ENCODE peak calls at places on chromosomes 2 and 18, in seven cellular contexts. One of them, this sample, is unnamed.

GRCh38 chr18:9280854-9281253 is 53.7 kb upstream of the TWSG1 start:
- DNase-seq in ascending aorta: no peak
- DNase-seq in AG09309: no peak
- DNase-seq in tibial nerve: no peak
- DNase-seq in brain microvascular endothelial cell: no peak
- DNase-seq in heart right ventricle: no peak
- DNase-seq in naive thymus-derived CD4-positive, alpha-beta T cell: no peak
- DNase-seq in this sample: no peak

GRCh38 chr2:203451686-203452085 is 83.4 kb downstream of the RAPH1 start:
- DNase-seq in ascending aorta: no peak
- DNase-seq in AG09309: no peak
- DNase-seq in tibial nerve: no peak
- DNase-seq in brain microvascular endothelial cell: no peak
- DNase-seq in heart right ventricle: no peak
- DNase-seq in naive thymus-derived CD4-positive, alpha-beta T cell: no peak
- DNase-seq in this sample: no peak

GRCh38 chr2:8197101-8197500 is 484.8 kb upstream of the ID2 start:
- DNase-seq in ascending aorta: no peak
- DNase-seq in AG09309: peak
- DNase-seq in tibial nerve: no peak
- DNase-seq in brain microvascular endothelial cell: peak
- DNase-seq in heart right ventricle: no peak
- DNase-seq in naive thymus-derived CD4-positive, alpha-beta T cell: no peak
- DNase-seq in this sample: peak

GRCh38 chr2:75788925-75789324 is 78.2 kb upstream of the GCFC2 start:
- DNase-seq in ascending aorta: no peak
- DNase-seq in AG09309: no peak
- DNase-seq in tibial nerve: no peak
- DNase-seq in brain microvascular endothelial cell: peak
- DNase-seq in heart right ventricle: no peak
- DNase-seq in naive thymus-derived CD4-positive, alpha-beta T cell: no peak
- DNase-seq in this sample: no peak

GRCh38 chr2:46056541-46056940 is 240.7 kb upstream of the EPAS1 start:
- DNase-seq in ascending aorta: no peak
- DNase-seq in AG09309: no peak
- DNase-seq in tibial nerve: no peak
- DNase-seq in brain microvascular endothelial cell: no peak
- DNase-seq in heart right ventricle: no peak
- DNase-seq in naive thymus-derived CD4-positive, alpha-beta T cell: no peak
- DNase-seq in this sample: no peak

GRCh38 chr2:128169497-128169896 is 78.5 kb downstream of the UGGT1 start:
- DNase-seq in ascending aorta: no peak
- DNase-seq in AG09309: no peak
- DNase-seq in tibial nerve: no peak
- DNase-seq in brain microvascular endothelial cell: no peak
- DNase-seq in heart right ventricle: no peak
- DNase-seq in naive thymus-derived CD4-positive, alpha-beta T cell: no peak
- DNase-seq in this sample: no peak

GRCh38 chr18:79068299-79068945 is 772 bp upstream of the ATP9B start:
- DNase-seq in ascending aorta: no peak
- DNase-seq in AG09309: no peak
- DNase-seq in tibial nerve: peak
- DNase-seq in brain microvascular endothelial cell: peak
- DNase-seq in heart right ventricle: no peak
- DNase-seq in naive thymus-derived CD4-positive, alpha-beta T cell: no peak
- DNase-seq in this sample: no peak

GRCh38 chr18:13070460-13070859 is 79.3 kb downstream of the CEP192 start:
- DNase-seq in ascending aorta: no peak
- DNase-seq in AG09309: no peak
- DNase-seq in tibial nerve: no peak
- DNase-seq in brain microvascular endothelial cell: no peak
- DNase-seq in heart right ventricle: no peak
- DNase-seq in naive thymus-derived CD4-positive, alpha-beta T cell: no peak
- DNase-seq in this sample: peak

GRCh38 chr18:59833785-59834184 is 66.0 kb upstream of the PMAIP1 start:
- DNase-seq in ascending aorta: no peak
- DNase-seq in AG09309: no peak
- DNase-seq in tibial nerve: no peak
- DNase-seq in brain microvascular endothelial cell: no peak
- DNase-seq in heart right ventricle: no peak
- DNase-seq in naive thymus-derived CD4-positive, alpha-beta T cell: no peak
- DNase-seq in this sample: no peak

GRCh38 chr2:166148811-166149400 is 21.1 kb upstream of the SCN1A start:
- DNase-seq in ascending aorta: no peak
- DNase-seq in AG09309: no peak
- DNase-seq in tibial nerve: no peak
- DNase-seq in brain microvascular endothelial cell: no peak
- DNase-seq in heart right ventricle: no peak
- DNase-seq in naive thymus-derived CD4-positive, alpha-beta T cell: no peak
- DNase-seq in this sample: no peak

GRCh38 chr18:3305354-3305762 is 43.4 kb downstream of the MYL12B start:
- DNase-seq in ascending aorta: no peak
- DNase-seq in AG09309: peak
- DNase-seq in tibial nerve: no peak
- DNase-seq in brain microvascular endothelial cell: peak
- DNase-seq in heart right ventricle: no peak
- DNase-seq in naive thymus-derived CD4-positive, alpha-beta T cell: no peak
- DNase-seq in this sample: peak

GRCh38 chr18:40371673-40372072 is 1583.4 kb upstream of the PIK3C3 start:
- DNase-seq in ascending aorta: no peak
- DNase-seq in AG09309: no peak
- DNase-seq in tibial nerve: no peak
- DNase-seq in brain microvascular endothelial cell: no peak
- DNase-seq in heart right ventricle: no peak
- DNase-seq in naive thymus-derived CD4-positive, alpha-beta T cell: no peak
- DNase-seq in this sample: peak

GRCh38 chr18:61870151-61870550 is 22.7 kb downstream of the RNF152 start:
- DNase-seq in ascending aorta: no peak
- DNase-seq in AG09309: peak
- DNase-seq in tibial nerve: no peak
- DNase-seq in brain microvascular endothelial cell: peak
- DNase-seq in heart right ventricle: no peak
- DNase-seq in naive thymus-derived CD4-positive, alpha-beta T cell: no peak
- DNase-seq in this sample: peak

GRCh38 chr2:40103163-40103562 is 324.1 kb upstream of the THUMPD2 start:
- DNase-seq in ascending aorta: no peak
- DNase-seq in AG09309: no peak
- DNase-seq in tibial nerve: no peak
- DNase-seq in brain microvascular endothelial cell: no peak
- DNase-seq in heart right ventricle: no peak
- DNase-seq in naive thymus-derived CD4-positive, alpha-beta T cell: no peak
- DNase-seq in this sample: no peak

GRCh38 chr2:113251118-113251517 is 27.6 kb downstream of the PAX8 start:
- DNase-seq in ascending aorta: no peak
- DNase-seq in AG09309: no peak
- DNase-seq in tibial nerve: no peak
- DNase-seq in brain microvascular endothelial cell: no peak
- DNase-seq in heart right ventricle: no peak
- DNase-seq in naive thymus-derived CD4-positive, alpha-beta T cell: peak
- DNase-seq in this sample: no peak

GRCh38 chr2:71864085-71864484 is 283.6 kb downstream of the CYP26B1 start:
- DNase-seq in ascending aorta: no peak
- DNase-seq in AG09309: no peak
- DNase-seq in tibial nerve: no peak
- DNase-seq in brain microvascular endothelial cell: no peak
- DNase-seq in heart right ventricle: no peak
- DNase-seq in naive thymus-derived CD4-positive, alpha-beta T cell: no peak
- DNase-seq in this sample: no peak

GRCh38 chr18:30999186-30999585 is 43.4 kb downstream of the DSC3 start:
- DNase-seq in ascending aorta: no peak
- DNase-seq in AG09309: no peak
- DNase-seq in tibial nerve: no peak
- DNase-seq in brain microvascular endothelial cell: no peak
- DNase-seq in heart right ventricle: no peak
- DNase-seq in naive thymus-derived CD4-positive, alpha-beta T cell: no peak
- DNase-seq in this sample: no peak

DNA sequence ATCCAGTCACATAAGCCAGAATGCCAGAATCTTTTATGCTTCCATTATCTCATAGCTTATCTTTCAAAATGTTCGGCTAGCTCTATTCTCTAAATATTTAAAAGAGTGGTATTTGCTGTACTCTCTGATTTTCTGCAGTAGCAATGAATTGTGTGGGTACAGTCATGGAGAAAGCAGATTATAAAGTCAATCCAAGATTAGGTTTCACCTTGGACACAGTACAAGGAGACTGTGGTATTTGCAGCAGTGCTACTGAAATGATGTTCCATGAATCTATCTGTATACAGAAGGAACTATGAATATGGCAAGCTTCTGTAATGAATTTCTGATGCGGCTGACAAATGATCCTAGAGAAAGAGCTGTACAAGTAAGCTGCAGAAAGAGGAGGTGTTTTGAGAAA is 15.4 kb upstream of the DSEL start:
- DNase-seq in ascending aorta: no peak
- DNase-seq in AG09309: no peak
- DNase-seq in tibial nerve: no peak
- DNase-seq in brain microvascular endothelial cell: no peak
- DNase-seq in heart right ventricle: no peak
- DNase-seq in naive thymus-derived CD4-positive, alpha-beta T cell: no peak
- DNase-seq in this sample: no peak
- H3K4me3 ChIP-seq in ascending aorta: no peak
- H3K4me3 ChIP-seq in AG09309: no peak
- H3K4me3 ChIP-seq in tibial nerve: no peak
- H3K4me3 ChIP-seq in brain microvascular endothelial cell: no peak
- H3K4me3 ChIP-seq in heart right ventricle: no peak
- H3K4me3 ChIP-seq in naive thymus-derived CD4-positive, alpha-beta T cell: no peak
- H3K4me3 ChIP-seq in this sample: no peak

DNA sequence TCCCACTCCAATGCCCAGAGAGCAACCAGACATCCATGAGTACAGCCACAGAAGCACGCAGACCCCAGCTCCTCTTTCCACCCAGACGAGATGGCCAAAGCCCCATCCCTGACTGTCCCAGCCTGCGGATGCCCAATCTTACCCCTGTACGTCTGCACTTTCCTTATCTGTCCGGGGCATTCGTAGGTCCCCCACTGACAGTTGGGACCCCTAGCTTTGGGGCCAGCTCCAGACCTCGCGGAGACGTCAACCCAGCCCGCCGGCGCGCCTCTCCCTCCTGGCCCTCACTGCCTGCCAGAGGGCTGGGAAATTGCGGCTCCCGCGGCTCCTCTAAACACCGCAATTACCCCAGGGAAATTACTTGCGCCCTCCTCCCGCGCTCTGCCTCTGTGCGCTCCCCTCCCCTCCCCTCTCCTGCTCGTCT is 2.3 kb downstream of the ECEL1 start:
- DNase-seq in ascending aorta: no peak
- DNase-seq in AG09309: no peak
- DNase-seq in tibial nerve: no peak
- DNase-seq in brain microvascular endothelial cell: no peak
- DNase-seq in heart right ventricle: no peak
- DNase-seq in naive thymus-derived CD4-positive, alpha-beta T cell: no peak
- DNase-seq in this sample: no peak
- H3K4me3 ChIP-seq in ascending aorta: no peak
- H3K4me3 ChIP-seq in AG09309: no peak
- H3K4me3 ChIP-seq in tibial nerve: no peak
- H3K4me3 ChIP-seq in brain microvascular endothelial cell: no peak
- H3K4me3 ChIP-seq in heart right ventricle: no peak
- H3K4me3 ChIP-seq in naive thymus-derived CD4-positive, alpha-beta T cell: no peak
- H3K4me3 ChIP-seq in this sample: no peak

DNA sequence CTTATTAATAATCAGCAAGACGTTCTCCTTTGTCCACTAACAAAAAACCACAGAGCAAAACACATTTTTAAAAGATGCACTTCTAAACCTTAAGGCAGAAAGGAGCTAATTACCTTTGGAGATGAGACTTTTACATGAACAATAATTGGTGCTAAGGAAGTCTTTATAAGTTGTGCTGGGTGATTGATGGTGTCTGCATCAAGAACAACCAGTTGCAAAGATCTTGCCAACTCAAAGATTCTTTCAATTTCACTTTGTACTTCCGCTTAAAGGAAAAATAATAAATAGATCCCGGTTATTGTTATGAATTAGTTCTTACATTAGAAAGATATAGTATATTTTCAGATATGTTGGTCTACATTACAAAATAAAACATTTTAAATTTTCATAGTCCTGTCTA is 26.9 kb upstream of the ARL5A start:
- DNase-seq in ascending aorta: no peak
- DNase-seq in AG09309: no peak
- DNase-seq in tibial nerve: no peak
- DNase-seq in brain microvascular endothelial cell: no peak
- DNase-seq in heart right ventricle: no peak
- DNase-seq in naive thymus-derived CD4-positive, alpha-beta T cell: no peak
- DNase-seq in this sample: no peak
- H3K4me3 ChIP-seq in ascending aorta: no peak
- H3K4me3 ChIP-seq in AG09309: no peak
- H3K4me3 ChIP-seq in tibial nerve: no peak
- H3K4me3 ChIP-seq in brain microvascular endothelial cell: no peak
- H3K4me3 ChIP-seq in heart right ventricle: no peak
- H3K4me3 ChIP-seq in naive thymus-derived CD4-positive, alpha-beta T cell: no peak
- H3K4me3 ChIP-seq in this sample: no peak

GRCh38 chr2:24928036-24928435 is 8.0 kb upstream of the ADCY3 start:
- DNase-seq in ascending aorta: no peak
- DNase-seq in AG09309: no peak
- DNase-seq in tibial nerve: no peak
- DNase-seq in brain microvascular endothelial cell: no peak
- DNase-seq in heart right ventricle: no peak
- DNase-seq in naive thymus-derived CD4-positive, alpha-beta T cell: no peak
- DNase-seq in this sample: no peak

GRCh38 chr2:24925815-24926214 is 5.8 kb upstream of the ADCY3 start:
- DNase-seq in ascending aorta: no peak
- DNase-seq in AG09309: no peak
- DNase-seq in tibial nerve: no peak
- DNase-seq in brain microvascular endothelial cell: no peak
- DNase-seq in heart right ventricle: no peak
- DNase-seq in naive thymus-derived CD4-positive, alpha-beta T cell: no peak
- DNase-seq in this sample: no peak

GRCh38 chr2:24926220-24926601 is 6.2 kb upstream of the ADCY3 start:
- DNase-seq in ascending aorta: no peak
- DNase-seq in AG09309: no peak
- DNase-seq in tibial nerve: no peak
- DNase-seq in brain microvascular endothelial cell: no peak
- DNase-seq in heart right ventricle: no peak
- DNase-seq in naive thymus-derived CD4-positive, alpha-beta T cell: no peak
- DNase-seq in this sample: no peak

GRCh38 chr2:24924732-24925131 is 4.7 kb upstream of the ADCY3 start:
- DNase-seq in ascending aorta: no peak
- DNase-seq in AG09309: no peak
- DNase-seq in tibial nerve: no peak
- DNase-seq in brain microvascular endothelial cell: no peak
- DNase-seq in heart right ventricle: no peak
- DNase-seq in naive thymus-derived CD4-positive, alpha-beta T cell: no peak
- DNase-seq in this sample: no peak

DNA sequence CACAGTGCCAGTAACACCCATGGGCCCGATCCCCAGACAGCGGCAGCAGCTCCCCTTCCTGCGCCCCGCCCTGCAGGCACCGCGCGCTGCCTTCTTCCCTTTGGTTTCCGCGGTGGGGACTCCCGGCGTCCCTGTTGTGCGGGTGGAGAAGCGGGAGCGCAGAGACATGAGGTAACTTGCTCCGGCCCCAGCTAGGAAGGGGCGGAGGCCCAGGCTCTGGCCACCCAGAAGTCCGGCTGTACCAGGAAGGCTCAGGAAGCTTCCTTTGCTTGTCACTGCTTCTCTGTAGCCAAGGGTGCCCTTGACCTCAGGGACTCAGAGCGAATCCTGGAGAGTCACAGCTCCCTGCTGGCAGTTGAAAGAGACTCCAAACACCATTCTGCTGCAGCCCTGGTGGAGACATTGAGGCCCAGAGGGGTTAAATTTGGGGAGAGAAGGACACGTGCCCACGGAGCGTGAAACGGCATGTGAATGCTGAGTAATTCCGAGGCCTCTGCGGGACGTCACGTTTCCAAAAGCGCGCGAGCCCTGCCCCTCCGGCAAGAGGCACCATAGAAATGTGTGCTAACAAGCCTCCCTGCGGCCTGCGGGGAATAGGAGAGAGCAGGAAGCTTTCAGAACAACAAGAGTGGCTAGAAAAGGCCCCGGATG is 6.7 kb upstream of the ADCY3 start:
- DNase-seq in ascending aorta: no peak
- DNase-seq in AG09309: no peak
- DNase-seq in tibial nerve: peak
- DNase-seq in brain microvascular endothelial cell: no peak
- DNase-seq in heart right ventricle: peak
- DNase-seq in naive thymus-derived CD4-positive, alpha-beta T cell: no peak
- DNase-seq in this sample: no peak
- H3K4me3 ChIP-seq in ascending aorta: peak
- H3K4me3 ChIP-seq in AG09309: no peak
- H3K4me3 ChIP-seq in tibial nerve: peak
- H3K4me3 ChIP-seq in brain microvascular endothelial cell: no peak
- H3K4me3 ChIP-seq in heart right ventricle: peak
- H3K4me3 ChIP-seq in naive thymus-derived CD4-positive, alpha-beta T cell: peak
- H3K4me3 ChIP-seq in this sample: no peak

This sample was measured in skeletal muscle cell.